ENCODE peak calls at places on chromosomes 16 and 17, in five cellular contexts. U is left ventricle myocardium inferior, M is HS-5, K is NCI-H1436, X is NCI-H82. T is an unnamed sample.

GRCh38 chr17:50397919-50398285 is 579 bp upstream of the LRRC59 start:
- DNase-seq in U (no peak), M (no peak), X (peak), K (no peak), T (no peak)

GRCh38 chr16:30929167-30929566 is 5.8 kb downstream of the FBXL19 start:
- DNase-seq in K (no peak), X (no peak), U (no peak), M (no peak), T (no peak)

GRCh38 chr17:76707985-76708807 is 2.6 kb downstream of the MXRA7 start:
- DNase-seq in M (no peak), X (peak), U (peak), K (peak), T (no peak)

GRCh38 chr16:4272114-4272954 is 489 bp downstream of the TFAP4 start:
- DNase-seq in M (no peak), U (peak), K (peak), X (peak), T (peak)

GRCh38 chr17:52378860-52379259 is 220.3 kb upstream of the CA10 start:
- DNase-seq in K (no peak), U (no peak), M (no peak), X (no peak), T (no peak)

GRCh38 chr16:1641261-1641660 is 29.1 kb downstream of the CRAMP1 start:
- DNase-seq in X (no peak), M (no peak), K (no peak), U (no peak), T (no peak)

GRCh38 chr17:43169561-43170139 is 1.4 kb upstream of the NBR1 start:
- DNase-seq in M (peak), K (no peak), U (peak), X (peak), T (peak)

GRCh38 chr16:79973320-79973719 is 372.8 kb upstream of the MAF start:
- DNase-seq in X (no peak), U (no peak), K (no peak), M (no peak), T (no peak)

GRCh38 chr16:17917316-17918019 is 419.1 kb downstream of the NPIPA8 start:
- DNase-seq in X (no peak), K (no peak), M (no peak), U (no peak), T (no peak)

GRCh38 chr16:64206877-64207276 is 915.0 kb downstream of the CDH11 start:
- DNase-seq in K (no peak), U (no peak), M (no peak), X (peak), T (peak)

GRCh38 chr17:21275579-21276339 is 8.8 kb upstream of the MAP2K3 start:
- DNase-seq in M (no peak), U (peak), X (peak), K (peak), T (peak)

GRCh38 chr16:12078405-12079245 is 102.1 kb downstream of the SNX29 start:
- DNase-seq in K (no peak), U (no peak), M (no peak), X (no peak), T (no peak)

GRCh38 chr16:19329932-19330331 is 44.4 kb downstream of the CLEC19A start:
- DNase-seq in X (no peak), K (no peak), M (peak), U (no peak), T (no peak)

GRCh38 chr16:15559176-15559575 is 83.8 kb downstream of the MARF1 start:
- DNase-seq in M (no peak), X (no peak), U (no peak), K (no peak), T (no peak)

GRCh38 chr16:75624921-75625334 is 1.8 kb upstream of the ADAT1 start:
- DNase-seq in M (peak), U (no peak), K (no peak), X (peak), T (peak)

GRCh38 chr17:40819528-40820125 is 2.8 kb downstream of the KRT10 start:
- DNase-seq in K (no peak), M (no peak), U (no peak), X (peak), T (no peak)

GRCh38 chr17:78484300-78485159 is 92.7 kb downstream of the DNAH17 start:
- DNase-seq in U (no peak), M (no peak), K (no peak), X (peak), T (peak)

GRCh38 chr17:58337600-58338453 is 9.2 kb upstream of the TSPOAP1 start:
- DNase-seq in X (peak), K (no peak), M (no peak), U (peak), T (peak)

GRCh38 chr17:30232015-30232821 is 3.3 kb downstream of the SLC6A4 start:
- DNase-seq in K (no peak), X (peak), M (no peak), U (no peak), T (no peak)

GRCh38 chr16:51875834-51876725 is 670.9 kb downstream of the TOX3 start:
- DNase-seq in X (no peak), M (no peak), U (no peak), K (no peak), T (no peak)

GRCh38 chr16:1561836-1562235 is 28.4 kb downstream of the TMEM204 start:
- DNase-seq in U (no peak), K (no peak), X (no peak), M (no peak), T (no peak)

GRCh38 chr17:8290043-8290442 is 1.6 kb downstream of the RANGRF start:
- DNase-seq in M (no peak), K (no peak), X (no peak), U (no peak), T (peak)

GRCh38 chr17:41919840-41920579 is 1.3 kb upstream of the ACLY start:
- DNase-seq in U (no peak), K (no peak), X (peak), M (no peak), T (peak)

GRCh38 chr16:72124148-72124547 is 30.5 kb downstream of the DHX38 start:
- DNase-seq in K (no peak), M (no peak), U (no peak), X (no peak), T (no peak)

GRCh38 chr17:79933863-79934652 is 94.8 kb upstream of the CBX4 start:
- DNase-seq in M (no peak), K (peak), X (no peak), U (no peak), T (no peak)

GRCh38 chr17:29251969-29252866 is 5.6 kb downstream of the CRYBA1 start:
- DNase-seq in K (no peak), X (peak), U (no peak), M (no peak), T (peak)

GRCh38 chr16:4371481-4372314 is at the start of gene VASN:
- DNase-seq in X (peak), M (no peak), U (peak), K (no peak), T (peak)

GRCh38 chr17:44309472-44309871 is 1.1 kb downstream of the RUNDC3A start:
- DNase-seq in M (no peak), U (no peak), X (no peak), K (no peak), T (no peak)

GRCh38 chr17:11467639-11468038 is 130.6 kb upstream of the DNAH9 start:
- DNase-seq in M (no peak), X (no peak), U (no peak), K (no peak), T (no peak)

GRCh38 chr16:70680495-70681381 is 5.1 kb downstream of the MTSS2 start:
- DNase-seq in K (no peak), M (no peak), X (no peak), U (peak), T (no peak)

GRCh38 chr17:57902800-57903759 is 52.1 kb downstream of the CUEDC1 start:
- DNase-seq in M (peak), X (no peak), K (peak), U (peak), T (peak)

GRCh38 chr17:40597168-40598020 is 32.1 kb upstream of the CCR7 start:
- DNase-seq in U (no peak), X (no peak), M (no peak), K (no peak), T (no peak)

GRCh38 chr16:47965439-47965838 is 190.4 kb downstream of the ABCC12 start:
- DNase-seq in K (peak), U (no peak), M (no peak), X (no peak), T (no peak)

GRCh38 chr17:51275381-51275780 is 15.0 kb downstream of the UTP18 start:
- DNase-seq in M (peak), U (no peak), X (no peak), K (no peak), T (peak)

GRCh38 chr16:49021136-49021535 is 260.5 kb downstream of the CBLN1 start:
- DNase-seq in X (peak), M (no peak), K (no peak), U (no peak), T (peak)

T was measured in foreskin fibroblast.